ENCODE peak calls at places on chromosome 18, in four cellular contexts. U is osteocyte, K is nephron progenitor cell, H is body of pancreas. R is an unnamed sample.

GRCh38 chr18:28854964-28855363 is 678.0 kb upstream of the CDH2 start:
- DNase-seq in U (no peak), K (no peak), H (no peak), R (no peak)

GRCh38 chr18:32930695-32931301 is 158.0 kb upstream of the KLHL14 start:
- DNase-seq in U (no peak), K (no peak), H (no peak), R (no peak)

GRCh38 chr18:69874058-69874457 is 73.6 kb downstream of the CD226 start:
- DNase-seq in U (no peak), K (no peak), H (no peak), R (no peak)

GRCh38 chr18:58578835-58579560 is 49.9 kb downstream of the ALPK2 start:
- DNase-seq in U (peak; percentile 69), K (no peak), H (no peak), R (no peak)

GRCh38 chr18:3305354-3305762 is 43.4 kb downstream of the MYL12B start:
- DNase-seq in U (no peak), K (no peak), H (no peak), R (no peak)

GRCh38 chr18:7272268-7273049 is 41.6 kb downstream of the LRRC30 start:
- DNase-seq in U (no peak), K (peak; percentile 55), H (peak; percentile 72), R (no peak)

GRCh38 chr18:24987271-24987932 is 364.6 kb downstream of the ZNF521 start:
- DNase-seq in U (no peak), K (peak; percentile 37), H (no peak), R (no peak)

GRCh38 chr18:6994719-6995430 is 122.7 kb downstream of the LAMA1 start:
- DNase-seq in U (no peak), K (no peak), H (no peak), R (no peak)

GRCh38 chr18:36312806-36313395 is 15.4 kb downstream of the FHOD3 start:
- DNase-seq in U (no peak), K (no peak), H (no peak), R (peak; percentile 25)

GRCh38 chr18:76943542-76944339 is 121.4 kb downstream of the ZNF236 start:
- DNase-seq in U (no peak), K (no peak), H (no peak), R (no peak)

GRCh38 chr18:43935051-43935412 is 657.7 kb upstream of the SYT4 start:
- DNase-seq in U (no peak), K (no peak), H (no peak), R (no peak)

GRCh38 chr18:43022874-43023273 is 92.6 kb downstream of the RIT2 start:
- DNase-seq in U (no peak), K (no peak), H (no peak), R (no peak)

GRCh38 chr18:35047697-35048292 is 6.6 kb downstream of the MAPRE2 start:
- DNase-seq in U (no peak), K (no peak), H (no peak), R (no peak)

GRCh38 chr18:58721586-58722160 is 50.4 kb downstream of the MALT1 start:
- DNase-seq in U (no peak), K (no peak), H (no peak), R (no peak)

GRCh38 chr18:23380001-23380550 is 73.0 kb upstream of the RIOK3 start:
- DNase-seq in U (no peak), K (no peak), H (no peak), R (no peak)

GRCh38 chr18:74840492-74841167 is 243.0 kb downstream of the ZNF407 start:
- DNase-seq in U (no peak), K (no peak), H (no peak), R (no peak)

GRCh38 chr18:59988098-59988706 is 88.4 kb downstream of the PMAIP1 start:
- DNase-seq in U (no peak), K (peak; percentile 56), H (peak; percentile 43), R (no peak)

GRCh38 chr18:4847066-4847465 is 350.0 kb downstream of the AKAIN1 start:
- DNase-seq in U (no peak), K (no peak), H (no peak), R (no peak)

GRCh38 chr18:70419526-70419925 is 130.7 kb downstream of the SOCS6 start:
- DNase-seq in U (no peak), K (no peak), H (no peak), R (no peak)

GRCh38 chr18:48827321-48828200 is 123.2 kb downstream of the SMAD7 start:
- DNase-seq in U (peak; percentile 82), K (peak; percentile 66), H (no peak), R (peak; percentile 69)

GRCh38 chr18:48824231-48824970 is 126.4 kb downstream of the SMAD7 start:
- DNase-seq in U (peak; percentile 44), K (no peak), H (no peak), R (peak; percentile 34)

GRCh38 chr18:48826271-48826670 is 124.5 kb downstream of the SMAD7 start:
- DNase-seq in U (peak; percentile 70), K (no peak), H (no peak), R (peak; percentile 59)

GRCh38 chr18:48826806-48827205 is 124.0 kb downstream of the SMAD7 start:
- DNase-seq in U (peak; percentile 36), K (no peak), H (no peak), R (peak; percentile 50)

DNA sequence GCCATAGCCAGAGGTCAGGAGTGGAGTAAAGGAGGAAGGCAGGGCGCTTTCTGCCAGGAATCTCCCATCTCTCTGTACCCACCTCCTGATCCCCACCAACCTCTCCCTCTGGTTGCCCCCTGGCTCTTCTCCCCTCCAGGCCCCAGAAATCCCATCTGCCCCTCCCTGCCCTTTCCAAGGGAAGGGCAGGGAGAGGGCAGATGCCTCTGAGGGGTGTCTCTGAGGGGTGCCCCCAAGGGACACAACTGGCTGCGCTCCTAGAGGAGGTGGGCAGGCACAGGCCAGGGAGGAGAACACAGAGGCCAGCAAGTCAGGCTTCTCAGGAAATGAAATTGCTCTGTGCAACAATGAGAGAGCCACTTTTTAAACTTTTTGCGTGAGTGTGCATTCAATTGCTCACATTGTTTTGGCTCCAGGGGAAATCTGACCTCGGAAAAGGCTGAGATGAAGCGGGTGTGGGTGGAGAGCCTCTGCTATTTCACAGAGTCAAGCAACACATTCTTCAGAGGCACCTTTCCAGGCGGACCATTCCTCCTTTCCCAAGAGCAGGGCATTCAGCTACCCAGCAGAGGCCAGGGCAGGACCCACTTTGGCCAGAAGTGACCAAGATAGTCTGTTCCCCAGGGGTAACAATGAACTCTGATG is 125.5 kb downstream of the SMAD7 start:
- DNase-seq in U (peak; percentile 74), K (no peak), H (no peak), R (peak; percentile 57)
- TF ChIP-seq CTCF in U (peak; percentile 19), K (no peak), H (no peak), R (no peak)

GRCh38 chr18:22169011-22169888 is at the start of gene GATA6:
- DNase-seq in U (peak; percentile 92), K (peak; percentile 78), H (peak; percentile 98), R (peak; percentile 83)
- TF ChIP-seq CTCF in U (peak; percentile 68), K (peak; percentile 12), H (peak; percentile 62), R (peak; percentile 49)

GRCh38 chr18:9679125-9679524 is 29.0 kb upstream of the RAB31 start:
- DNase-seq in U (no peak), K (no peak), H (no peak), R (no peak)

GRCh38 chr18:9669016-9669415 is 39.1 kb upstream of the RAB31 start:
- DNase-seq in U (no peak), K (no peak), H (no peak), R (no peak)

GRCh38 chr18:9671214-9671613 is 36.9 kb upstream of the RAB31 start:
- DNase-seq in U (no peak), K (no peak), H (no peak), R (no peak)

GRCh38 chr18:9673296-9674251 is 34.5 kb upstream of the RAB31 start:
- DNase-seq in U (peak; percentile 23), K (no peak), H (peak; percentile 85), R (no peak)
- TF ChIP-seq CTCF in U (peak; percentile 42), K (no peak), H (peak; percentile 11), R (no peak)

DNA sequence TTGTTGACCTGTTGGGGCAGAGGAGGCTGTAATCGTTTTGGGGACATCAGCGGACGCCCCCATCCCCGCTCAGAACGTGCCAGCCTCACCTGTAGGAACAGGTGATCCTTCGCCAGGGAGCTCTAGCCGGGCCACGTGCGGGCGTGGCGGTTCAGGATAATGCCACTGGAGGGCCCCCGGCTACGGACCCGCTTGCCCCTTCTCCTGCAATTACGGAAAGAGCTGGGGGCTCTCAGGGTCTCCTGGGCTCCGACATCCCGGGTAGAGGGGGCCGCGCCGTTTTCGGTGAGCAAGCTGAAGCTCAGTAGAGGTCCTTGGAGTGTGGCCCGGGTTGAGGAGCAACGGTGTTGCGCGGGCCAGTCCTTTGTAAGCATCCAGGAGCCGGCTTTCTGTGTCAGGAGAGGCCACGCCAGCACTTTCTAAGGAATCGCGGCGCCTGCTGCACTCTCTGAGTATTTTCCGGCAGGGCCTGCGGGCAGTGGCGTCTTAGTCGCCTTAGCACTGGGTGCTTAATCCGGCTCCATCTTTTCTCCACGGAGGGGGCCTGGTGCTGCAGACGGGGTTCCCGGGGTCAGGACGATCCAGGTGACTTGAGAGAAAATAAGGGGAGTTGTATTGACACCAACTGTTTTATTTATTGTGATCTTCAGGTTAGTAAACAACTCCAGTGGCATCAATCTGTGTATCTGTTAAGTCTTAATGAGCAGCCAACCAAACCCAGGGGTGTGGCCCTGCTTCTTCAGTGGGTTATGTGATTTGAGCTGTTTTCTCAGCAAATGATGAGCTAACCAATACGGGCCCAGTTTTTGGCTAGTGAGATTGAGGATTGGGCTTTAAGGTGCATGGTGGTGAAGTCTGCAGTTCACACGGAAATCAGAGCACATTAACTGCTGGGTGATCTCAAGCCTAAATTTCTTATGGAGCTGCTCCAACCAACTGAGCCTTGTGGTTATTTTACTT is 1.9 kb downstream of the MTCL1 start:
- DNase-seq in U (peak; percentile 85), K (peak; percentile 64), H (peak; percentile 75), R (no peak)
- TF ChIP-seq CTCF in U (peak; percentile 53), K (peak; percentile 40), H (peak; percentile 47), R (peak; percentile 62)

DNA sequence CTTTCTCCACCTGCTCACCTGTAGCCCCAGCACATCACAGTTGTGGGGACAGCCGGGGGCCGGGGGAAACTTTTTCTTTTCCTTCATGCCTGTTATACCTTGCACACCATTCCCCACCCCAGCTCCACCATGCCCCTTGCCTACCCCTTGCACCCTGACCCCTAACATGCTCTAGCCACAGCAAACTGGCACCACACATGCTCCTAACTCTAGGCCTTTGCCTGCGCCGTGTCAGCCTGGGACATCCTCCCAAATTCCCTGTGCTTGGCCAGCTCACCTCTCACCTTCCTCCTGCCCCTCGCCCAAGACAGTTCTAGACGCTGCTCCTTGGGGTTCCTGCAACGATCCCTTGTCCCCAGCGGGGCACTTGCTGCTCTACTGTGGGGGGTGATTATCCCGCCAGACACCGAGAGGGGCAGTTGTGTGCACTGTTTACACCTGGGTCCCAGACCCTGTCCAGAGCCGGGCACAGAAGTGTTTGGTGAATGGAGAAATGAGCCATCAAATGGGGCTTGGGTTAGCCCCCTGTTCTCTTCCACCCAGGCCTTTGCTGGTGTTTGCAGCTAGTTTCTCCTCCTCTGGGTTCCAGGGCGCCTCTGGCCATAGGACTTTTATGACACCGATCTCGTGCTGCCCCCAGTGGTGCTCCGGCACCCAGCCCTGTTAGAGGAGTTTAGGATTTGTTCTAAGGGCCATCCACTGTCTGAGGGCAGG is 129.8 kb downstream of the CTIF start:
- DNase-seq in U (no peak), K (no peak), H (no peak), R (no peak)
- TF ChIP-seq CTCF in U (no peak), K (no peak), H (no peak), R (no peak)

GRCh38 chr18:13696961-13697360 is 29.4 kb downstream of the FAM210A start:
- DNase-seq in U (no peak), K (no peak), H (no peak), R (no peak)
- TF ChIP-seq CTCF in U (no peak), K (no peak), H (no peak), R (no peak)

GRCh38 chr18:53790817-53791216 is 433.7 kb downstream of the MBD2 start:
- DNase-seq in U (no peak), K (no peak), H (no peak), R (no peak)
- TF ChIP-seq CTCF in U (no peak), K (no peak), H (no peak), R (no peak)